ENCODE peak calls at places on chromosome 10, in five cellular contexts. S is iPS-NIHi11, R is NCI-H82, Z is NCI-H774, V is hepatocyte. L is an unnamed sample.

GRCh38 chr10:125692932-125693847 is 10.2 kb upstream of the TEX36 start:
- DNase-seq in S (peak; percentile 37), V (peak; percentile 23), Z (no peak), R (no peak), L (no peak)

GRCh38 chr10:133379152-133379800 is at the start of gene PAOX:
- DNase-seq in Z (peak; percentile 8), R (peak; percentile 40), S (peak; percentile 93), V (peak; percentile 87), L (peak; percentile 56)

GRCh38 chr10:32687546-32687945 is 241.6 kb downstream of the CCDC7 start:
- DNase-seq in V (no peak), R (no peak), Z (no peak), S (no peak), L (no peak)

GRCh38 chr10:99557044-99557443 is 24.3 kb downstream of the NKX2-3 start:
- DNase-seq in S (no peak), V (no peak), Z (no peak), R (peak; percentile 11), L (no peak)

GRCh38 chr10:45374451-45375052 is 536 bp downstream of the ALOX5 start:
- DNase-seq in R (peak; percentile 24), V (peak; percentile 58), S (no peak), Z (no peak), L (peak; percentile 33)

GRCh38 chr10:37856881-37857286 is 526 bp downstream of the ZNF248 start:
- DNase-seq in Z (no peak), R (peak; percentile 49), V (no peak), S (peak; percentile 7), L (peak; percentile 50)

GRCh38 chr10:65313406-65313805 is 1612.4 kb upstream of the LRRTM3 start:
- DNase-seq in R (no peak), S (no peak), Z (no peak), V (no peak), L (no peak)

GRCh38 chr10:132400547-132401151 is 3.6 kb downstream of the PWWP2B start:
- DNase-seq in S (no peak), R (no peak), V (no peak), Z (no peak), L (no peak)

GRCh38 chr10:66180651-66181318 is 745.1 kb upstream of the LRRTM3 start:
- DNase-seq in V (peak; percentile 78), S (peak; percentile 66), R (peak; percentile 61), Z (peak; percentile 31), L (peak; percentile 77)

GRCh38 chr10:127040756-127041155 is 135.5 kb downstream of the DOCK1 start:
- DNase-seq in Z (no peak), S (no peak), V (no peak), R (no peak), L (no peak)

GRCh38 chr10:119162693-119163092 is 2.8 kb downstream of the SFXN4 start:
- DNase-seq in R (no peak), S (no peak), V (no peak), Z (no peak), L (no peak)

GRCh38 chr10:5343561-5343960 is 21.2 kb upstream of the UCN3 start:
- DNase-seq in S (no peak), R (peak; percentile 5), V (no peak), Z (no peak), L (peak; percentile 21)

GRCh38 chr10:11225935-11226334 is 208.3 kb downstream of the CELF2 start:
- DNase-seq in S (no peak), V (no peak), Z (no peak), R (no peak), L (no peak)

GRCh38 chr10:34850558-34850957 is 35.5 kb upstream of the PARD3 start:
- DNase-seq in R (no peak), V (no peak), S (no peak), Z (no peak), L (no peak)

GRCh38 chr10:32077896-32078295 is 21.7 kb upstream of the KIF5B start:
- DNase-seq in Z (no peak), V (peak; percentile 49), S (no peak), R (no peak), L (peak; percentile 67)

GRCh38 chr10:22339761-22340361 is 5.4 kb upstream of the SPAG6 start:
- DNase-seq in V (no peak), R (no peak), S (no peak), Z (no peak), L (no peak)

GRCh38 chr10:75418287-75418686 is 13.1 kb upstream of the LRMDA start:
- DNase-seq in Z (no peak), S (no peak), R (no peak), V (no peak), L (no peak)

GRCh38 chr10:127977368-127978009 is 70.6 kb downstream of the PTPRE start:
- DNase-seq in V (no peak), Z (no peak), S (no peak), R (no peak), L (peak; percentile 16)

GRCh38 chr10:119161680-119162079 is 3.8 kb downstream of the SFXN4 start:
- DNase-seq in S (no peak), Z (no peak), V (no peak), R (no peak), L (no peak)

GRCh38 chr10:85594239-85594638 is 772.4 kb downstream of the GRID1 start:
- DNase-seq in Z (no peak), V (no peak), S (no peak), R (no peak), L (peak; percentile 62)

GRCh38 chr10:5523796-5524574 is 776 bp upstream of the CALML3 start:
- DNase-seq in S (no peak), R (no peak), Z (no peak), V (no peak), L (no peak)

GRCh38 chr10:114697061-114697598 is 39.1 kb upstream of the ABLIM1 start:
- DNase-seq in V (no peak), Z (no peak), R (no peak), S (peak; percentile 30), L (no peak)

GRCh38 chr10:51244308-51244707 is 170.0 kb downstream of the PRKG1 start:
- DNase-seq in Z (no peak), S (no peak), V (no peak), R (no peak), L (peak; percentile 61)

GRCh38 chr10:27143686-27144085 is 10.5 kb downstream of the YME1L1 start:
- DNase-seq in V (no peak), S (no peak), Z (no peak), R (no peak), L (no peak)

GRCh38 chr10:104279550-104280259 is 10.7 kb downstream of the GSTO2 start:
- DNase-seq in Z (no peak), V (no peak), S (no peak), R (no peak), L (no peak)

GRCh38 chr10:112899396-112900065 is 50.5 kb upstream of the TCF7L2 start:
- DNase-seq in Z (no peak), V (no peak), S (no peak), R (no peak), L (peak; percentile 17)

GRCh38 chr10:79103078-79103477 is 34.3 kb downstream of the ZMIZ1 start:
- DNase-seq in Z (no peak), R (no peak), V (no peak), S (no peak), L (no peak)

GRCh38 chr10:103757531-103758293 is 97.7 kb downstream of the SH3PXD2A start:
- DNase-seq in S (peak; percentile 68), Z (no peak), R (peak; percentile 24), V (peak; percentile 43), L (peak; percentile 79)

GRCh38 chr10:69078311-69078710 is 9.6 kb upstream of the SRGN start:
- DNase-seq in V (no peak), R (no peak), S (no peak), Z (no peak), L (no peak)

GRCh38 chr10:108112218-108112617 is 947.7 kb upstream of the SORCS1 start:
- DNase-seq in R (peak; percentile 5), S (peak; percentile 59), V (no peak), Z (no peak), L (peak; percentile 56)

GRCh38 chr10:97499561-97500296 is 1.0 kb downstream of the UBTD1 start:
- DNase-seq in R (peak; percentile 48), V (no peak), S (no peak), Z (no peak), L (peak; percentile 46)

GRCh38 chr10:92822060-92822634 is 26.2 kb upstream of the EXOC6 start:
- DNase-seq in R (no peak), S (peak; percentile 38), V (peak; percentile 51), Z (no peak), L (no peak)

GRCh38 chr10:119834188-119834587 is 38.5 kb downstream of the MCMBP start:
- DNase-seq in Z (no peak), V (no peak), R (no peak), S (no peak), L (no peak)

GRCh38 chr10:4279649-4280048 is 494.6 kb upstream of the KLF6 start:
- DNase-seq in Z (no peak), S (no peak), R (no peak), V (no peak), L (no peak)

GRCh38 chr10:71216363-71216695 is 4.0 kb downstream of the UNC5B start:
- DNase-seq in Z (no peak), V (no peak), R (no peak), S (no peak), L (no peak)

GRCh38 chr10:97896756-97897155 is 47.1 kb downstream of the GOLGA7B start:
- DNase-seq in V (no peak), Z (no peak), R (no peak), S (no peak), L (no peak)